ENCODE peak calls at places on chromosomes 13 and 19, in nine cellular contexts. Y is small intestine; E is ovary; J is left colon; K is cardiac fibroblast; W is activated effector memory CD4-positive, alpha-beta T cell treated with Interleukin-2 at 50 U/mL for 16 hours; D is SK-MEL-5; S is NCI-H1092; C is globus pallidus. X is an unnamed sample.

GRCh38 chr19:48858984-48859710 is 9.3 kb downstream of the PLEKHA4 start:
- DNase-seq in Y (no peak), E (no peak), J (peak), K (no peak), W (peak), D (no peak), S (no peak), C (no peak), X (no peak)

GRCh38 chr19:38090561-38090960 is 133.5 kb downstream of the DPF1 start:
- DNase-seq in Y (no peak), E (no peak), J (no peak), K (no peak), W (no peak), D (no peak), S (peak), C (peak), X (no peak)

GRCh38 chr13:79780240-79780639 is 299.3 kb downstream of the NDFIP2 start:
- DNase-seq in Y (no peak), E (no peak), J (no peak), K (peak), W (no peak), D (no peak), S (no peak), C (no peak), X (no peak)

GRCh38 chr13:28707629-28708427 is 10.9 kb downstream of the SLC46A3 start:
- DNase-seq in Y (peak), E (no peak), J (no peak), K (peak), W (no peak), D (no peak), S (no peak), C (peak), X (no peak)

GRCh38 chr13:98142427-98143156 is at the start of gene FARP1:
- DNase-seq in Y (peak), E (peak), J (peak), K (peak), W (no peak), D (peak), S (peak), C (peak), X (no peak)

GRCh38 chr19:23071087-23071511 is 45.7 kb upstream of the ZNF730 start:
- DNase-seq in Y (no peak), E (peak), J (no peak), K (peak), W (no peak), D (no peak), S (peak), C (no peak), X (no peak)

GRCh38 chr19:53659292-53659691 is 27.5 kb downstream of the DPRX start:
- DNase-seq in Y (no peak), E (no peak), J (no peak), K (peak), W (no peak), D (peak), S (no peak), C (peak), X (peak)

GRCh38 chr19:1064661-1065605 is 2.0 kb upstream of the ARHGAP45 start:
- DNase-seq in Y (peak), E (no peak), J (no peak), K (peak), W (peak), D (no peak), S (no peak), C (no peak), X (no peak)

GRCh38 chr19:19410553-19411550 is 5.4 kb downstream of the GATAD2A start:
- DNase-seq in Y (no peak), E (no peak), J (no peak), K (no peak), W (no peak), D (no peak), S (no peak), C (no peak), X (no peak)

GRCh38 chr13:94318418-94318817 is 161.1 kb downstream of the DCT start:
- DNase-seq in Y (no peak), E (no peak), J (no peak), K (peak), W (no peak), D (no peak), S (no peak), C (no peak), X (no peak)

GRCh38 chr19:45100797-45101196 is 7.8 kb downstream of the PPP1R37 start:
- DNase-seq in Y (peak), E (no peak), J (no peak), K (peak), W (no peak), D (no peak), S (no peak), C (no peak), X (no peak)

GRCh38 chr19:45097776-45098520 is 5.0 kb downstream of the PPP1R37 start:
- DNase-seq in Y (peak), E (peak), J (no peak), K (peak), W (no peak), D (peak), S (no peak), C (peak), X (peak)

GRCh38 chr13:96294930-96295657 is 205.2 kb downstream of the HS6ST3 start:
- DNase-seq in Y (no peak), E (no peak), J (no peak), K (no peak), W (no peak), D (no peak), S (no peak), C (no peak), X (no peak)

GRCh38 chr19:32671883-32672282 is 3.1 kb downstream of the ANKRD27 start:
- DNase-seq in Y (no peak), E (no peak), J (no peak), K (no peak), W (no peak), D (no peak), S (no peak), C (no peak), X (no peak)

GRCh38 chr13:105220063-105220462 is 1315.4 kb downstream of the EFNB2 start:
- DNase-seq in Y (no peak), E (no peak), J (no peak), K (peak), W (no peak), D (no peak), S (no peak), C (no peak), X (no peak)

GRCh38 chr13:34933349-34933748 is 8.7 kb upstream of the NBEA start:
- DNase-seq in Y (no peak), E (no peak), J (no peak), K (no peak), W (no peak), D (no peak), S (no peak), C (no peak), X (no peak)

GRCh38 chr13:23901365-23901764 is 4.1 kb upstream of the C1QTNF9B start:
- DNase-seq in Y (no peak), E (no peak), J (no peak), K (peak), W (no peak), D (no peak), S (no peak), C (no peak), X (no peak)

GRCh38 chr13:30422056-30422914 is at the start of gene UBE2L5:
- DNase-seq in Y (peak), E (peak), J (peak), K (peak), W (peak), D (peak), S (no peak), C (peak), X (no peak)

GRCh38 chr13:27177852-27178251 is 6.2 kb upstream of the USP12 start:
- DNase-seq in Y (no peak), E (no peak), J (no peak), K (no peak), W (no peak), D (no peak), S (no peak), C (no peak), X (no peak)

GRCh38 chr19:4472174-4472974 is at the start of gene HDGFL2:
- DNase-seq in Y (no peak), E (no peak), J (no peak), K (no peak), W (no peak), D (no peak), S (no peak), C (no peak), X (no peak)

GRCh38 chr19:38262585-38263268 is 1.6 kb upstream of the SPINT2 start:
- DNase-seq in Y (peak), E (no peak), J (no peak), K (peak), W (no peak), D (no peak), S (no peak), C (no peak), X (no peak)

GRCh38 chr13:110893571-110893970 is 21.3 kb downstream of the ANKRD10 start:
- DNase-seq in Y (no peak), E (no peak), J (no peak), K (no peak), W (no peak), D (no peak), S (no peak), C (no peak), X (no peak)

GRCh38 chr19:7644550-7644877 is 7.6 kb downstream of the STXBP2 start:
- DNase-seq in Y (no peak), E (no peak), J (no peak), K (no peak), W (no peak), D (no peak), S (no peak), C (no peak), X (no peak)

X was measured in COLO829.